ENCODE peak calls at places on chromosomes 11 and 22, in four cellular contexts. One of them, this sample, is unnamed.

GRCh38 chr11:64297722-64298358 is 2.3 kb upstream of the CATSPERZ start:
- DNase-seq in NCI-H774: no peak
- DNase-seq in HTR-8/SVneo: no peak
- DNase-seq in HEK293T: no peak
- DNase-seq in this sample: no peak

GRCh38 chr22:36234919-36235318 is 4.4 kb downstream of the APOL2 start:
- DNase-seq in NCI-H774: no peak
- DNase-seq in HTR-8/SVneo: no peak
- DNase-seq in HEK293T: no peak
- DNase-seq in this sample: no peak

GRCh38 chr11:20090654-20091374 is 69.5 kb downstream of the DBX1 start:
- DNase-seq in NCI-H774: peak
- DNase-seq in HTR-8/SVneo: no peak
- DNase-seq in HEK293T: no peak
- DNase-seq in this sample: no peak

GRCh38 chr22:20218320-20218872 is 49.7 kb downstream of the RTN4R start:
- DNase-seq in HTR-8/SVneo: no peak
- DNase-seq in NCI-H774: no peak
- DNase-seq in HEK293T: no peak
- DNase-seq in this sample: no peak

GRCh38 chr11:17504330-17505107 is 27.9 kb upstream of the ABCC8 start:
- DNase-seq in HEK293T: peak
- DNase-seq in HTR-8/SVneo: peak
- DNase-seq in NCI-H774: peak
- DNase-seq in this sample: peak

GRCh38 chr11:67381244-67381972 is 8.0 kb upstream of the CLCF1 start:
- DNase-seq in HTR-8/SVneo: no peak
- DNase-seq in NCI-H774: no peak
- DNase-seq in HEK293T: no peak
- DNase-seq in this sample: no peak

GRCh38 chr11:26043665-26044064 is 288.3 kb upstream of the ANO3 start:
- DNase-seq in HTR-8/SVneo: no peak
- DNase-seq in NCI-H774: no peak
- DNase-seq in HEK293T: no peak
- DNase-seq in this sample: no peak

GRCh38 chr11:88231894-88232482 is 56.7 kb upstream of the RAB38 start:
- DNase-seq in HTR-8/SVneo: peak
- DNase-seq in HEK293T: peak
- DNase-seq in NCI-H774: no peak
- DNase-seq in this sample: peak

GRCh38 chr22:46058591-46059519 is 81.9 kb upstream of the WNT7B start:
- DNase-seq in HTR-8/SVneo: no peak
- DNase-seq in HEK293T: no peak
- DNase-seq in NCI-H774: no peak
- DNase-seq in this sample: no peak

GRCh38 chr11:129323896-129324522 is 51.6 kb upstream of the BARX2 start:
- DNase-seq in HEK293T: no peak
- DNase-seq in NCI-H774: peak
- DNase-seq in HTR-8/SVneo: no peak
- DNase-seq in this sample: no peak

GRCh38 chr22:37742374-37743092 is 45.7 kb downstream of the TRIOBP start:
- DNase-seq in HEK293T: no peak
- DNase-seq in HTR-8/SVneo: peak
- DNase-seq in NCI-H774: no peak
- DNase-seq in this sample: no peak

GRCh38 chr11:130601141-130601540 is 152.7 kb downstream of the ADAMTS15 start:
- DNase-seq in HEK293T: peak
- DNase-seq in NCI-H774: no peak
- DNase-seq in HTR-8/SVneo: no peak
- DNase-seq in this sample: no peak

GRCh38 chr11:66045177-66045639 is 3.8 kb downstream of the GAL3ST3 start:
- DNase-seq in NCI-H774: peak
- DNase-seq in HTR-8/SVneo: peak
- DNase-seq in HEK293T: peak
- DNase-seq in this sample: peak

GRCh38 chr11:115349427-115349826 is 154.8 kb downstream of the CADM1 start:
- DNase-seq in NCI-H774: no peak
- DNase-seq in HEK293T: no peak
- DNase-seq in HTR-8/SVneo: no peak
- DNase-seq in this sample: no peak

GRCh38 chr11:57124460-57124859 is 57.3 kb upstream of the LRRC55 start:
- DNase-seq in HEK293T: no peak
- DNase-seq in HTR-8/SVneo: no peak
- DNase-seq in NCI-H774: no peak
- DNase-seq in this sample: no peak

GRCh38 chr11:12968836-12969235 is 40.3 kb upstream of the RASSF10 start:
- DNase-seq in NCI-H774: no peak
- DNase-seq in HTR-8/SVneo: no peak
- DNase-seq in HEK293T: no peak
- DNase-seq in this sample: no peak

GRCh38 chr22:20483771-20484170 is 11.8 kb downstream of the KLHL22 start:
- DNase-seq in HEK293T: no peak
- DNase-seq in NCI-H774: no peak
- DNase-seq in HTR-8/SVneo: no peak
- DNase-seq in this sample: no peak

GRCh38 chr11:113184498-113184897 is 129.9 kb upstream of the TTC12 start:
- DNase-seq in NCI-H774: no peak
- DNase-seq in HEK293T: no peak
- DNase-seq in HTR-8/SVneo: no peak
- DNase-seq in this sample: no peak

GRCh38 chr11:92505689-92506088 is 281.1 kb downstream of the FAT3 start:
- DNase-seq in HTR-8/SVneo: no peak
- DNase-seq in NCI-H774: no peak
- DNase-seq in HEK293T: no peak
- DNase-seq in this sample: no peak

GRCh38 chr11:112401036-112401769 is 140.5 kb upstream of the PLET1 start:
- DNase-seq in NCI-H774: no peak
- DNase-seq in HTR-8/SVneo: no peak
- DNase-seq in HEK293T: no peak
- DNase-seq in this sample: no peak

GRCh38 chr11:119745776-119746535 is 17.0 kb upstream of the NECTIN1 start:
- DNase-seq in HEK293T: no peak
- DNase-seq in NCI-H774: no peak
- DNase-seq in HTR-8/SVneo: no peak
- DNase-seq in this sample: no peak

GRCh38 chr11:12706531-12707499 is 32.6 kb downstream of the TEAD1 start:
- DNase-seq in HTR-8/SVneo: no peak
- DNase-seq in HEK293T: peak
- DNase-seq in NCI-H774: peak
- DNase-seq in this sample: no peak

GRCh38 chr11:25981998-25982397 is 349.9 kb upstream of the ANO3 start:
- DNase-seq in HTR-8/SVneo: peak
- DNase-seq in NCI-H774: no peak
- DNase-seq in HEK293T: peak
- DNase-seq in this sample: peak

GRCh38 chr11:14974723-14975587 is 2.8 kb upstream of the CALCA start:
- DNase-seq in HTR-8/SVneo: no peak
- DNase-seq in HEK293T: peak
- DNase-seq in NCI-H774: no peak
- DNase-seq in this sample: no peak

GRCh38 chr11:122750047-122750446 is 88.3 kb upstream of the CRTAM start:
- DNase-seq in NCI-H774: no peak
- DNase-seq in HTR-8/SVneo: no peak
- DNase-seq in HEK293T: no peak
- DNase-seq in this sample: no peak

GRCh38 chr11:61973603-61974162 is 6.2 kb upstream of the FTH1 start:
- DNase-seq in HEK293T: no peak
- DNase-seq in NCI-H774: no peak
- DNase-seq in HTR-8/SVneo: no peak
- DNase-seq in this sample: no peak